ENCODE peak calls at places on chromosomes 5 and 9, in five cellular contexts. W is T-helper 9 cell; E is NCI-H2171 treated with DMSO at 0.1 percent for 48 hours; J is HTR-8/SVneo; Y is activated CD4-positive, alpha-beta T cell treated with anti-CD3 and anti-CD28 coated beads, Interleukin-2, amount 50 U/mL, for 1 hour. M is an unnamed sample.
A peak's percentile ranks its signal among the peaks of the same experiment; 100 is the strongest.

GRCh38 chr9:444528-444927 is 229.9 kb downstream of the DOCK8 start:
- DNase-seq in Y (no peak), W (no peak), E (no peak), J (no peak), M (no peak)

GRCh38 chr9:94907246-94907936 is 180.9 kb downstream of the AOPEP start:
- DNase-seq in E (no peak), J (no peak), W (no peak), Y (no peak), M (no peak)

GRCh38 chr5:78587775-78588291 is 60.7 kb downstream of the LHFPL2 start:
- DNase-seq in E (no peak), J (no peak), W (no peak), Y (no peak), M (no peak)

GRCh38 chr9:3526903-3527652 is 1.3 kb upstream of the RFX3 start:
- DNase-seq in J (no peak), W (no peak), E (peak; percentile 87), Y (no peak), M (no peak)

GRCh38 chr5:9928266-9928750 is 298.2 kb upstream of the TAS2R1 start:
- DNase-seq in E (no peak), W (no peak), Y (no peak), J (no peak), M (no peak)

GRCh38 chr9:111037744-111038335 is 430 bp downstream of the LPAR1 start:
- DNase-seq in E (peak; percentile 3), J (no peak), Y (no peak), W (no peak), M (peak; percentile 83)

GRCh38 chr9:110208031-110208430 is at the start of gene C9orf152:
- DNase-seq in E (no peak), Y (no peak), W (no peak), J (no peak), M (no peak)

GRCh38 chr9:114356792-114357191 is 27.1 kb downstream of the ORM2 start:
- DNase-seq in E (no peak), J (no peak), W (no peak), Y (no peak), M (no peak)

GRCh38 chr5:154646841-154647759 is 108.1 kb upstream of the LARP1 start:
- DNase-seq in J (no peak), W (no peak), E (no peak), Y (no peak), M (peak; percentile 24)

GRCh38 chr9:121651295-121652036 is at the start of gene DAB2IP:
- DNase-seq in Y (no peak), J (peak; percentile 49), E (peak; percentile 54), W (no peak), M (no peak)

GRCh38 chr5:138720840-138721239 is 32.4 kb upstream of the CTNNA1 start:
- DNase-seq in W (no peak), J (no peak), E (no peak), Y (no peak), M (no peak)

GRCh38 chr5:141492168-141492885 is 3.4 kb downstream of the PCDHGC5 start:
- DNase-seq in E (no peak), J (no peak), Y (no peak), W (no peak), M (peak; percentile 73)

GRCh38 chr9:77544491-77545000 is 103.6 kb downstream of the GNA14 start:
- DNase-seq in W (no peak), J (no peak), Y (no peak), E (no peak), M (no peak)

GRCh38 chr5:154287136-154287535 is 96.6 kb downstream of the GALNT10 start:
- DNase-seq in E (no peak), W (no peak), Y (no peak), J (peak; percentile 57), M (no peak)

GRCh38 chr5:14420136-14420808 is 161.3 kb upstream of the OTULINL start:
- DNase-seq in E (no peak), Y (no peak), W (no peak), J (no peak), M (no peak)

GRCh38 chr9:113160571-113160970 is 9.8 kb downstream of the SLC31A2 start:
- DNase-seq in E (no peak), Y (no peak), W (no peak), J (no peak), M (no peak)

GRCh38 chr5:67206381-67207328 is 10.1 kb upstream of the CD180 start:
- DNase-seq in W (peak; percentile 69), Y (peak; percentile 77), E (no peak), J (peak; percentile 11), M (peak; percentile 84)

GRCh38 chr9:100426532-100427365 is at the start of gene MSANTD3:
- DNase-seq in Y (peak; percentile 50), E (peak; percentile 71), J (peak; percentile 41), W (peak; percentile 39), M (peak; percentile 79)

GRCh38 chr5:110054240-110054639 is 364.5 kb downstream of the MAN2A1 start:
- DNase-seq in W (peak; percentile 47), E (peak; percentile 21), J (no peak), Y (peak; percentile 58), M (no peak)

GRCh38 chr9:93132946-93133640 is 958 bp downstream of the NINJ1 start:
- DNase-seq in Y (no peak), W (no peak), E (no peak), J (no peak), M (no peak)

GRCh38 chr5:137791387-137791786 is 37.2 kb upstream of the HNRNPA0 start:
- DNase-seq in W (no peak), E (no peak), J (no peak), Y (no peak), M (no peak)

GRCh38 chr9:34971146-34971811 is 13.2 kb downstream of the PHF24 start:
- DNase-seq in Y (no peak), E (no peak), W (no peak), J (no peak), M (no peak)

GRCh38 chr5:160938532-160938931 is 86.5 kb upstream of the ATP10B start:
- DNase-seq in E (peak; percentile 50), J (no peak), W (no peak), Y (no peak), M (no peak)

GRCh38 chr9:22528485-22528884 is 81.9 kb downstream of the DMRTA1 start:
- DNase-seq in J (no peak), W (no peak), Y (no peak), E (no peak), M (no peak)

GRCh38 chr5:127400946-127401670 is 110.5 kb downstream of the MEGF10 start:
- DNase-seq in J (no peak), Y (no peak), W (no peak), E (peak; percentile 3), M (no peak)

GRCh38 chr9:124030969-124031451 is 19.4 kb downstream of the LHX2 start:
- DNase-seq in E (no peak), Y (no peak), J (no peak), W (no peak), M (no peak)

GRCh38 chr9:83920469-83920941 is 727 bp downstream of the KIF27 start:
- DNase-seq in Y (no peak), J (peak; percentile 12), W (no peak), E (peak; percentile 81), M (no peak)

GRCh38 chr9:118108971-118109370 is 404.8 kb downstream of the TLR4 start:
- DNase-seq in J (no peak), E (no peak), Y (no peak), W (no peak), M (no peak)

GRCh38 chr9:16060457-16061129 is 507.8 kb downstream of the CCDC171 start:
- DNase-seq in E (no peak), W (no peak), J (no peak), Y (no peak), M (peak; percentile 30)

GRCh38 chr9:111945216-111945615 is 48.6 kb downstream of the UGCG start:
- DNase-seq in W (no peak), E (no peak), Y (no peak), J (no peak), M (no peak)

GRCh38 chr9:112249277-112249676 is 74.2 kb upstream of the SUSD1 start:
- DNase-seq in W (no peak), J (no peak), Y (no peak), E (no peak), M (peak; percentile 37)

GRCh38 chr5:58774979-58775378 is 192.1 kb downstream of the RAB3C start:
- DNase-seq in Y (no peak), E (no peak), W (no peak), J (no peak), M (no peak)

GRCh38 chr5:34436761-34437501 is 219.2 kb upstream of the RAI14 start:
- DNase-seq in Y (no peak), E (no peak), W (no peak), J (no peak), M (peak; percentile 9)

GRCh38 chr9:116701940-116702642 is 15.0 kb downstream of the TRIM32 start:
- DNase-seq in E (no peak), Y (no peak), W (no peak), J (no peak), M (no peak)

GRCh38 chr9:2299156-2299842 is 284.2 kb downstream of the SMARCA2 start:
- DNase-seq in Y (no peak), J (no peak), E (peak; percentile 99), W (no peak), M (no peak)

GRCh38 chr9:5453004-5453403 is 2.7 kb downstream of the CD274 start:
- DNase-seq in Y (no peak), E (no peak), W (no peak), J (no peak), M (no peak)

GRCh38 chr9:102445181-102445747 is 549.9 kb upstream of the CYLC2 start:
- DNase-seq in Y (no peak), J (no peak), E (no peak), W (no peak), M (no peak)

M was measured in GM06990.